ENCODE peak calls at places on chromosome 6, in seven cellular contexts. W is HCT116, J is breast epithelium, X is thyroid gland, A is tibial nerve, L is erythroblast, P is transverse colon. I is an unnamed sample.

GRCh38 chr6:15370730-15371129 is 124.9 kb downstream of the JARID2 start:
- DNase-seq in J (no peak), P (no peak), W (no peak), X (no peak), L (peak; percentile 41), A (no peak), I (no peak)

GRCh38 chr6:97867177-97867576 is 584.2 kb upstream of the MMS22L start:
- DNase-seq in P (no peak), X (no peak), J (no peak), W (no peak), A (no peak), L (no peak), I (no peak)

GRCh38 chr6:19297880-19298279 is 539.3 kb upstream of the ID4 start:
- DNase-seq in P (no peak), L (no peak), W (no peak), A (no peak), J (no peak), X (peak; percentile 78), I (no peak)

GRCh38 chr6:42141603-42142117 is 760 bp downstream of the C6orf132 start:
- DNase-seq in X (peak; percentile 59), J (no peak), L (no peak), W (no peak), A (no peak), P (no peak), I (no peak)

GRCh38 chr6:89987140-89987539 is 92.9 kb downstream of the GJA10 start:
- DNase-seq in A (no peak), J (no peak), L (no peak), X (no peak), P (no peak), W (no peak), I (no peak)

GRCh38 chr6:46637145-46637544 is 15.5 kb downstream of the CYP39A1 start:
- DNase-seq in J (no peak), X (no peak), A (no peak), L (no peak), W (no peak), P (no peak), I (no peak)

GRCh38 chr6:100883347-100883746 is 2.2 kb upstream of the ASCC3 start:
- DNase-seq in L (no peak), W (no peak), P (no peak), X (no peak), A (no peak), J (no peak), I (no peak)

GRCh38 chr6:36622901-36623546 is 28.9 kb downstream of the SRSF3 start:
- DNase-seq in P (no peak), J (no peak), W (no peak), L (no peak), A (no peak), X (no peak), I (no peak)

GRCh38 chr6:107108201-107108890 is 7.0 kb downstream of the BEND3 start:
- DNase-seq in P (no peak), X (no peak), A (no peak), L (no peak), J (no peak), W (no peak), I (no peak)

GRCh38 chr6:139198529-139199303 is 63.8 kb downstream of the HECA start:
- DNase-seq in A (no peak), P (no peak), X (no peak), J (no peak), W (no peak), L (no peak), I (no peak)

GRCh38 chr6:144113366-144113765 is 18.0 kb upstream of the SF3B5 start:
- DNase-seq in L (no peak), A (no peak), P (no peak), J (no peak), X (no peak), W (no peak), I (no peak)

GRCh38 chr6:83518946-83519489 is 6.7 kb downstream of the PRSS35 start:
- DNase-seq in J (no peak), X (no peak), L (no peak), W (no peak), A (no peak), P (no peak), I (no peak)

GRCh38 chr6:5644523-5645183 is 362.1 kb downstream of the NRN1 start:
- DNase-seq in W (no peak), P (no peak), X (no peak), A (no peak), J (no peak), L (no peak), I (no peak)

GRCh38 chr6:15681946-15682345 is 19.1 kb upstream of the DTNBP1 start:
- DNase-seq in W (no peak), L (no peak), P (no peak), J (no peak), X (no peak), A (no peak), I (no peak)

GRCh38 chr6:120451508-120451907 is 882.8 kb downstream of the TBC1D32 start:
- DNase-seq in P (no peak), X (no peak), W (no peak), A (no peak), J (no peak), L (no peak), I (no peak)

GRCh38 chr6:33577106-33577535 is 3.0 kb downstream of the BAK1 start:
- DNase-seq in J (no peak), P (peak; percentile 95), L (no peak), A (no peak), X (no peak), W (no peak), I (peak; percentile 98)

GRCh38 chr6:107488875-107489635 is 862 bp upstream of the SOBP start:
- DNase-seq in X (peak; percentile 43), A (peak; percentile 16), L (peak; percentile 72), W (no peak), P (no peak), J (no peak), I (peak; percentile 51)

GRCh38 chr6:44342489-44342888 is at the start of gene SPATS1:
- DNase-seq in P (no peak), X (peak; percentile 10), J (no peak), W (no peak), L (no peak), A (no peak), I (peak; percentile 80)

GRCh38 chr6:28081486-28081751 is 1.1 kb downstream of the ZNF165 start:
- DNase-seq in X (no peak), A (no peak), J (no peak), P (peak; percentile 20), W (no peak), L (no peak), I (no peak)

GRCh38 chr6:28082939-28083338 is 2.6 kb downstream of the ZNF165 start:
- DNase-seq in J (no peak), L (no peak), W (no peak), P (no peak), A (no peak), X (no peak), I (no peak)

GRCh38 chr6:28078050-28078449 is 2.3 kb upstream of the ZNF165 start:
- DNase-seq in A (no peak), X (no peak), L (no peak), P (no peak), W (no peak), J (no peak), I (no peak)

GRCh38 chr6:28078836-28079235 is 1.5 kb upstream of the ZNF165 start:
- DNase-seq in W (no peak), J (no peak), L (no peak), X (no peak), P (no peak), A (no peak), I (no peak)

GRCh38 chr6:28080631-28081485 is 490 bp downstream of the ZNF165 start:
- DNase-seq in L (peak; percentile 97), P (peak; percentile 95), X (peak; percentile 97), W (peak; percentile 97), A (peak; percentile 96), J (peak; percentile 94), I (peak; percentile 97)
- TF ChIP-seq POLR2A in L (peak; percentile 73), P (no peak), X (no peak), W (no peak), A (peak; percentile 48), J (peak; percentile 47), I (peak; percentile 65)

GRCh38 chr6:23175391-23175790 is 606.0 kb downstream of the HDGFL1 start:
- DNase-seq in A (no peak), L (no peak), P (no peak), J (no peak), X (no peak), W (no peak), I (no peak)
- TF ChIP-seq POLR2A in A (no peak), L (no peak), P (no peak), J (no peak), X (no peak), W (no peak), I (no peak)

DNA sequence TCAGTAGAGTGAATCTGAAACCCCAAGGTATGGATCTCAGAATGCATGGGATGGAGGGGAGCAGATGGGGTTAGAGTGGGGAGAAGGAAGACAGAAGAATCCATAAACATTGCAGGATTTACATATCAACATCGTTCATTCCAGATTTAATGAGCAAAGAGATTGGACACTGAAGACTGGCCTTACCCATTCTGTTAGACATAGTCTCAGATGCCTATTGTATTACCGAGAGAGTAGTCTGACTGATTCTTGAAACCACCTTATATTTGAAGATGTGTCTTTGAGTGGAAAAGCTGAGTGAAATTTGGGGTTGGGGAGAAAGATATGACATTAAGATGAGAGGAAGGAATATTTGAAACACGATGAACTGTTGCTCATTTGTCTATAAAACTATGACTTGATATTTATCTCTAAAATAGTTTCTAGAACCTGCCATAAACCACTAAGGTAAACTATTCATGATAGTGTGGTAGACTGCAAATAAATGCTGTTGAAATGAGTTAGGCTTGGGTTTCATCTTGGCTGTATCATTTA is 5.7 kb downstream of the HLA-DRA start:
- DNase-seq in X (no peak), L (no peak), W (no peak), A (no peak), P (no peak), J (no peak), I (no peak)
- TF ChIP-seq POLR2A in X (no peak), L (no peak), W (no peak), A (no peak), P (no peak), J (no peak), I (no peak)

GRCh38 chr6:134420638-134421181 is 102.8 kb upstream of the SGK1 start:
- DNase-seq in X (no peak), L (no peak), A (no peak), J (no peak), W (no peak), P (no peak), I (no peak)

GRCh38 chr6:134416501-134417154 is 98.7 kb upstream of the SGK1 start:
- DNase-seq in P (no peak), W (no peak), X (no peak), J (no peak), A (no peak), L (no peak), I (no peak)

GRCh38 chr6:134421496-134421895 is 103.6 kb upstream of the SGK1 start:
- DNase-seq in A (no peak), X (no peak), W (no peak), P (no peak), J (no peak), L (no peak), I (no peak)

GRCh38 chr6:134422426-134423231 is 104.7 kb upstream of the SGK1 start:
- DNase-seq in A (no peak), X (no peak), L (no peak), P (no peak), W (peak; percentile 28), J (no peak), I (no peak)

DNA sequence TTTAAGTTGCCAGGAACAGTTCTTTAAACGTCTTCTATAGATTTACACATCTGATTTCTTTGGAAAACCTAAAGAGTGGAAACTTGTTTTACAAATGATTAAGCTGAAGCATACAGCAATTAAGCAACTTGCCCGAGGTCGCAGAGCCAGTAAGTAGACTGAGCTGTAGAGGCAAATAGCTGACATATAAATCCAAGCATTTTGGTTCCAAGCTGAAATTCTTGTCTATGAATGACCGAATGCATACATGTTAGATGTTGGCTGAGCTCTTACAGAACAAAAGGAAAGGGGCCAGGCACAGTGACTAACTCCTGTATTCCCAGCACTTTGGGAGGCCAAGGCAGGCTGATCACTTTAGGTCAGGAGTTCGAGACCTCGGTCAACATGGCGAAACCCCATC is 101.8 kb upstream of the SGK1 start:
- DNase-seq in P (no peak), J (no peak), X (no peak), A (no peak), W (no peak), L (no peak), I (no peak)
- TF ChIP-seq POLR2A in P (no peak), J (no peak), X (no peak), A (no peak), W (no peak), L (no peak), I (no peak)

I was measured in adrenal gland.